ENCODE peak calls at places on chromosomes 7 and 10, in five cellular contexts. One of them, this sample, is unnamed.

GRCh38 chr10:1309237-1309968 is 253.2 kb downstream of the WDR37 start:
- DNase-seq in foreskin fibroblast: no peak
- DNase-seq in prostate gland: no peak
- DNase-seq in astrocyte of the spinal cord: no peak
- DNase-seq in NCI-H345: no peak
- DNase-seq in this sample: no peak

GRCh38 chr7:94375167-94375566 is 19.5 kb upstream of the COL1A2 start:
- DNase-seq in prostate gland: no peak
- DNase-seq in astrocyte of the spinal cord: peak
- DNase-seq in NCI-H345: no peak
- DNase-seq in foreskin fibroblast: peak
- DNase-seq in this sample: peak

GRCh38 chr7:28695300-28696261 is 262.5 kb downstream of the TRIL start:
- DNase-seq in astrocyte of the spinal cord: no peak
- DNase-seq in NCI-H345: no peak
- DNase-seq in prostate gland: no peak
- DNase-seq in foreskin fibroblast: peak
- DNase-seq in this sample: no peak

GRCh38 chr7:107078517-107078966 is 34.0 kb downstream of the PRKAR2B start:
- DNase-seq in foreskin fibroblast: peak
- DNase-seq in NCI-H345: peak
- DNase-seq in prostate gland: no peak
- DNase-seq in astrocyte of the spinal cord: peak
- DNase-seq in this sample: peak

GRCh38 chr10:120208488-120208887 is 248.5 kb upstream of the PLPP4 start:
- DNase-seq in NCI-H345: no peak
- DNase-seq in prostate gland: no peak
- DNase-seq in astrocyte of the spinal cord: no peak
- DNase-seq in foreskin fibroblast: no peak
- DNase-seq in this sample: no peak

GRCh38 chr10:34698979-34699378 is 116.1 kb downstream of the PARD3 start:
- DNase-seq in prostate gland: no peak
- DNase-seq in astrocyte of the spinal cord: peak
- DNase-seq in NCI-H345: no peak
- DNase-seq in foreskin fibroblast: peak
- DNase-seq in this sample: peak

GRCh38 chr10:31064334-31064733 is 32.7 kb upstream of the ZNF438 start:
- DNase-seq in foreskin fibroblast: peak
- DNase-seq in astrocyte of the spinal cord: peak
- DNase-seq in NCI-H345: no peak
- DNase-seq in prostate gland: no peak
- DNase-seq in this sample: peak

GRCh38 chr10:79155301-79156081 is 86.7 kb downstream of the ZMIZ1 start:
- DNase-seq in NCI-H345: no peak
- DNase-seq in astrocyte of the spinal cord: no peak
- DNase-seq in foreskin fibroblast: peak
- DNase-seq in prostate gland: no peak
- DNase-seq in this sample: no peak

GRCh38 chr7:1703475-1704325 is 33.6 kb downstream of the ELFN1 start:
- DNase-seq in prostate gland: no peak
- DNase-seq in foreskin fibroblast: no peak
- DNase-seq in astrocyte of the spinal cord: no peak
- DNase-seq in NCI-H345: no peak
- DNase-seq in this sample: no peak

GRCh38 chr10:37775612-37776011 is 81.8 kb downstream of the ZNF248 start:
- DNase-seq in NCI-H345: no peak
- DNase-seq in prostate gland: no peak
- DNase-seq in foreskin fibroblast: no peak
- DNase-seq in astrocyte of the spinal cord: no peak
- DNase-seq in this sample: no peak

GRCh38 chr7:99808766-99809165 is 19.0 kb upstream of the CYP3A43 start:
- DNase-seq in prostate gland: no peak
- DNase-seq in NCI-H345: no peak
- DNase-seq in astrocyte of the spinal cord: no peak
- DNase-seq in foreskin fibroblast: no peak
- DNase-seq in this sample: no peak

GRCh38 chr7:3043544-3044395 is at the start of gene CARD11:
- DNase-seq in prostate gland: no peak
- DNase-seq in NCI-H345: no peak
- DNase-seq in foreskin fibroblast: no peak
- DNase-seq in astrocyte of the spinal cord: no peak
- DNase-seq in this sample: peak

GRCh38 chr7:35380739-35381224 is 126.9 kb upstream of the TBX20 start:
- DNase-seq in foreskin fibroblast: peak
- DNase-seq in prostate gland: no peak
- DNase-seq in NCI-H345: no peak
- DNase-seq in astrocyte of the spinal cord: no peak
- DNase-seq in this sample: peak

This sample was measured in iris pigment epithelial cell.